ENCODE peak calls at places on chromosomes 3 and 15, in ten cellular contexts. B, F, O, I, T, V, Z, M, Q and P are unnamed samples.

GRCh38 chr3:159652452-159652851 is 336.2 kb upstream of the IL12A start:
- DNase-seq in O (no peak), B (no peak), Z (no peak), M (no peak), Q (peak; percentile 42), T (no peak), V (no peak), I (no peak), F (no peak), P (no peak)

GRCh38 chr3:193787496-193787870 is 194.5 kb downstream of the OPA1 start:
- DNase-seq in O (no peak), B (no peak), F (no peak), Z (no peak), I (no peak), M (no peak), Q (no peak), T (no peak), V (no peak), P (peak; percentile 35)

GRCh38 chr3:144942093-144942492 is 970.5 kb downstream of the DIPK2A start:
- DNase-seq in Z (no peak), B (no peak), T (no peak), F (no peak), M (no peak), O (no peak), V (no peak), Q (no peak), I (no peak), P (no peak)

GRCh38 chr3:67458406-67458805 is 196.0 kb downstream of the SUCLG2 start:
- DNase-seq in Z (no peak), F (no peak), V (no peak), O (no peak), Q (no peak), I (no peak), T (no peak), B (no peak), M (no peak), P (no peak)

GRCh38 chr3:125004196-125004595 is 51.6 kb downstream of the HEG1 start:
- DNase-seq in O (no peak), Z (no peak), I (no peak), B (no peak), M (no peak), T (no peak), F (no peak), Q (no peak), V (no peak), P (no peak)

GRCh38 chr3:57063027-57063426 is 2.6 kb downstream of the SPATA12 start:
- DNase-seq in V (no peak), B (no peak), O (no peak), I (no peak), M (no peak), Q (no peak), Z (no peak), T (no peak), F (no peak), P (no peak)

GRCh38 chr15:62964251-62964650 is 78.3 kb upstream of the TPM1 start:
- DNase-seq in T (no peak), M (no peak), B (no peak), Q (no peak), I (no peak), O (no peak), V (no peak), Z (no peak), F (no peak), P (peak; percentile 75)

GRCh38 chr3:140555666-140556065 is 122.2 kb upstream of the TRIM42 start:
- DNase-seq in T (no peak), B (no peak), Z (no peak), V (no peak), F (no peak), O (no peak), Q (no peak), I (no peak), M (no peak), P (no peak)

DNA sequence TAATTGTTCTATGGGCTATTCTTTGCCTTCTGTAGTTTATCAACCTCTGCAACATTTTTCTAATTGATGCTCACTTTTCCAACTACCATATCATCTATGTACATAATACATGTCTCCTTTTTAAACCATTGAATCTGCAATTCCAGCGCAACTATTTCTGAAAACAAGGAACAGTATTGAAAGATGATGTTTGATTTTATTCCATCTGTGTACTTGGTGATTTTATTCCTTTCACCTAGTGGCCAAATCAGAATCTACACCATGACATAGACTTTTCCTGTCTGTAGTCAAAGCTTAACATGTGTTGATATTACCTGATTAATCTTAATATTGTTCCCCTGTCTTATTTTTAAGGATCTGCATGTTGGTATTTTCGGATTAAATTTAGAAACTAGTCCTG is 13.0 kb downstream of the NKTR start:
- DNase-seq in I (no peak), F (no peak), Z (no peak), M (no peak), O (no peak), T (no peak), Q (no peak), V (no peak), B (no peak), P (no peak)
- TF ChIP-seq EP300 in I (no peak), F (no peak), Z (no peak), M (no peak), O (no peak), T (no peak), Q (no peak), V (no peak), B (no peak), P (no peak)

DNA sequence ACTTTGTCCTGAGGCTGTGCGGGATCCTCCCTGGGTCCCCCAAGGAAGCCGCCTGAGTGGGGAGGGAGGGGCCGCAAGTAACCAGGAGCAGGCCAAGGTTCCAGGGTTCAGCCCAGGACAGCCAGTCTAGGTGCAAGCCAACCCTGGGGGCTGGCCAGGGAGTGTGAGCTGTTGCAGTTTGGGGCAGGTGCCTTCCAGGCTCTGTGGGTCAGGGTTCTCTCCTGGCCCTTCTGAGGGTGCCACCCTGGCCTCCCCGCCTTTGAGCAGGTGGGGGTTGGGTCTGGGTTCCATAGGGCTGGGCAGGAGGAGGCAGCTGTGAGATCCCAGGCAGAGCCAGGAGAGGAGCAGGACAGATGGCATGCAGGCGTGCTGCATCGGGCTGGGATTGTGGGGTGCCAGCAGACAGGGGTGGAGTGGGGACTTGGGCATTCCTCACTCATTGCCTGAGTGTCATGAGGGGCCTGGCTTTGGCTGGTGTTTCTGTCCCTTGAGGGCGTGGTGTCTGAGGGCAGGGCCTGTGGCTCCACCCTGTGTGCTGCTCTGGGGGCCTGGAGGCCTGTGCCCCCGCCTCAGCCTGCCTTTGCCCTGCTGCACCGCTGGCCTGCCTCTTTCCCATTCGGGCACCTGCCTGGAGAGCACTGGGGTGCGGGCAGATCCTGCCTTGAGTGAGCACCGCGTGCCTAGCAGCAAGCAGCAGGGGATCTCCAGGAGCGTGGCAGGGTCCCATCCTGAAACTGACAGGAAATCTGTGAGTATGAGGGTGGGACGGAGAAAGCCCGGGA is 18.4 kb downstream of the KLF13 start:
- DNase-seq in Z (no peak), V (no peak), B (no peak), Q (no peak), M (no peak), I (no peak), T (no peak), O (no peak), F (peak; percentile 89), P (peak; percentile 78)
- TF ChIP-seq POLR2A in Z (no peak), V (no peak), B (peak; percentile 65), Q (no peak), M (no peak), I (no peak), T (no peak), O (no peak), F (peak; percentile 29), P (no peak)

GRCh38 chr15:70967646-70968045 is 75.0 kb downstream of the LRRC49 start:
- DNase-seq in Q (no peak), M (no peak), V (no peak), Z (no peak), F (no peak), O (no peak), T (no peak), I (no peak), B (no peak), P (no peak)

GRCh38 chr15:70964058-70964457 is 71.4 kb downstream of the LRRC49 start:
- DNase-seq in T (no peak), Z (no peak), M (no peak), V (no peak), F (no peak), I (no peak), Q (no peak), O (no peak), B (no peak), P (no peak)

GRCh38 chr15:70962084-70962483 is 69.5 kb downstream of the LRRC49 start:
- DNase-seq in F (no peak), B (no peak), V (no peak), Z (no peak), T (no peak), Q (no peak), O (no peak), M (no peak), I (no peak), P (no peak)

GRCh38 chr15:70963199-70963598 is 70.6 kb downstream of the LRRC49 start:
- DNase-seq in V (no peak), B (no peak), O (no peak), T (no peak), F (no peak), M (no peak), Q (no peak), Z (no peak), I (no peak), P (no peak)

DNA sequence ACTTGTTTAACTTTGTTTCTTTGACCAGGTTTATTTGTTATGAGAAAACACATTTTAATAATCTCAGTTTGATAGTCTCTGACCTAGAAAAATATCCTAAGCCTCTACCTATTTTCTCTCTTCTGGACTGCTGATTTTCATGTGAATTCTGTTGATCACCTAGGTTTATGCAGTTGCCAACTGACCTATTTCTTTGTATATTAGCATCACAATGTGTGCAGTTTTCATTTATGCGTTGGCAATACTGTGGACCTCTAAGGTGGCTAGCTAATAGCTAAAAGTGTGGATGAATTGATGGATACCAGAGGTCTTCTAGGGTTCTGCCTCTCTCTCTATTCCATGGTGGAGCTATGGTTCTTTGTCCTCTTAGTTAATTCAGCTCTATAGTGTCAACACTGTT is 72.1 kb downstream of the LRRC49 start:
- DNase-seq in Q (no peak), I (no peak), O (no peak), Z (no peak), B (no peak), T (no peak), V (no peak), F (no peak), M (no peak), P (no peak)
- TF ChIP-seq POLR2AphosphoS5 in Q (no peak), I (no peak), O (no peak), Z (no peak), B (no peak), T (no peak), V (no peak), F (no peak), M (no peak), P (no peak)

GRCh38 chr3:116145613-116146012 is 299.7 kb downstream of the LSAMP start:
- DNase-seq in F (no peak), I (no peak), T (no peak), M (no peak), Z (no peak), O (no peak), Q (no peak), V (no peak), B (no peak), P (no peak)

GRCh38 chr3:116154389-116154788 is 290.9 kb downstream of the LSAMP start:
- DNase-seq in I (no peak), Q (no peak), O (no peak), F (no peak), Z (no peak), V (no peak), M (peak; percentile 13), B (no peak), T (no peak), P (no peak)

GRCh38 chr3:116153174-116153573 is 292.1 kb downstream of the LSAMP start:
- DNase-seq in F (no peak), V (no peak), I (no peak), T (no peak), O (no peak), Z (no peak), Q (no peak), B (no peak), M (no peak), P (no peak)

GRCh38 chr3:116150655-116151054 is 294.6 kb downstream of the LSAMP start:
- DNase-seq in T (no peak), Q (no peak), I (no peak), M (no peak), B (no peak), F (no peak), V (no peak), O (no peak), Z (no peak), P (no peak)

GRCh38 chr3:116148881-116149530 is 296.3 kb downstream of the LSAMP start:
- DNase-seq in Z (no peak), Q (no peak), V (peak; percentile 1), O (no peak), M (no peak), T (no peak), B (no peak), F (no peak), I (no peak), P (no peak)
- TF ChIP-seq EP300 in Z (no peak), Q (no peak), V (no peak), O (no peak), M (no peak), T (no peak), B (no peak), F (no peak), I (no peak), P (no peak)